ENCODE peak calls at places on chromosomes 13 and 19, in four cellular contexts. S is K562, R is HepG2, V is GM12878. O is an unnamed sample.
A peak's percentile ranks its signal among the peaks of the same experiment; 100 is the strongest.

GRCh38 chr19:46951236-46951986 is 68.2 kb upstream of the NPAS1 start:
- DNase-seq in S (no peak), R (peak; percentile 75), V (no peak), O (no peak)

GRCh38 chr13:28357247-28357825 is 137.6 kb downstream of the FLT1 start:
- DNase-seq in S (no peak), R (no peak), V (no peak), O (no peak)

GRCh38 chr19:46813570-46814358 is 25.4 kb upstream of the SLC1A5 start:
- DNase-seq in S (no peak), R (peak; percentile 56), V (no peak), O (no peak)

GRCh38 chr13:73090116-73090811 is 31.5 kb downstream of the KLF5 start:
- DNase-seq in S (peak; percentile 45), R (peak; percentile 95), V (no peak), O (peak; percentile 53)

GRCh38 chr19:31317098-31317497 is 32.1 kb downstream of the TSHZ3 start:
- DNase-seq in S (no peak), R (no peak), V (no peak), O (no peak)

GRCh38 chr13:44267966-44268365 is 105.7 kb upstream of the SERP2 start:
- DNase-seq in S (no peak), R (no peak), V (no peak), O (no peak)

GRCh38 chr13:36630181-36630806 is 43.5 kb upstream of the SERTM1 start:
- DNase-seq in S (no peak), R (no peak), V (no peak), O (no peak)

GRCh38 chr19:13484141-13484540 is 22.1 kb downstream of the CACNA1A start:
- DNase-seq in S (no peak), R (no peak), V (no peak), O (no peak)

GRCh38 chr13:98220188-98220765 is 43.2 kb upstream of the RNF113B start:
- DNase-seq in S (no peak), R (no peak), V (no peak), O (no peak)

GRCh38 chr19:13195678-13196077 is 45.5 kb downstream of the IER2 start:
- DNase-seq in S (peak; percentile 72), R (peak; percentile 80), V (no peak), O (peak; percentile 49)

GRCh38 chr13:79775830-79776229 is 294.9 kb downstream of the NDFIP2 start:
- DNase-seq in S (peak; percentile 2), R (peak; percentile 38), V (no peak), O (peak; percentile 68)

GRCh38 chr13:110582421-110582954 is 21.0 kb upstream of the RAB20 start:
- DNase-seq in S (no peak), R (no peak), V (no peak), O (no peak)

GRCh38 chr19:56091066-56091490 is 30.0 kb downstream of the ZNF787 start:
- DNase-seq in S (no peak), R (no peak), V (no peak), O (no peak)

GRCh38 chr19:6012416-6013170 is 34.7 kb upstream of the RANBP3 start:
- DNase-seq in S (no peak), R (no peak), V (no peak), O (no peak)

GRCh38 chr13:47038196-47038595 is 141.3 kb upstream of the HTR2A start:
- DNase-seq in S (no peak), R (no peak), V (no peak), O (no peak)

GRCh38 chr13:73914119-73914518 is 220.1 kb downstream of the KLF12 start:
- DNase-seq in S (no peak), R (no peak), V (no peak), O (no peak)

GRCh38 chr19:34475026-34475974 is 6.3 kb upstream of the WTIP start:
- DNase-seq in S (peak; percentile 24), R (no peak), V (no peak), O (no peak)

GRCh38 chr13:79457948-79458347 is 23.0 kb upstream of the NDFIP2 start:
- DNase-seq in S (peak; percentile 67), R (no peak), V (no peak), O (peak; percentile 45)

GRCh38 chr19:14023404-14024235 is 4.3 kb upstream of the RLN3 start:
- DNase-seq in S (peak; percentile 87), R (peak; percentile 85), V (no peak), O (peak; percentile 62)

GRCh38 chr13:101868585-101869469 is 416.4 kb downstream of the ITGBL1 start:
- DNase-seq in S (no peak), R (no peak), V (no peak), O (no peak)

GRCh38 chr13:112748947-112749346 is 59.1 kb downstream of the ATP11A start:
- DNase-seq in S (no peak), R (no peak), V (no peak), O (no peak)

GRCh38 chr19:18859676-18860301 is 28.0 kb downstream of the UPF1 start:
- DNase-seq in S (no peak), R (no peak), V (no peak), O (no peak)

GRCh38 chr13:97339989-97340361 is 94.0 kb upstream of the RAP2A start:
- DNase-seq in S (no peak), R (no peak), V (no peak), O (no peak)

GRCh38 chr13:49238621-49239020 is 9.1 kb upstream of the CDADC1 start:
- DNase-seq in S (no peak), R (no peak), V (no peak), O (no peak)

GRCh38 chr19:21586341-21587116 is 81.1 kb downstream of the ZNF429 start:
- DNase-seq in S (no peak), R (no peak), V (no peak), O (no peak)
- TF ChIP-seq FOXK2 in S (no peak), R (no peak), V (no peak), O (no peak)

GRCh38 chr13:20716951-20717350 is 13.5 kb downstream of the IL17D start:
- DNase-seq in S (no peak), R (no peak), V (no peak), O (no peak)
- TF ChIP-seq FOXK2 in S (no peak), R (no peak), V (no peak), O (no peak)

GRCh38 chr19:49427855-49428546 is 2.8 kb downstream of the GFY start:
- DNase-seq in S (peak; percentile 73), R (no peak), V (no peak), O (no peak)
- TF ChIP-seq FOXK2 in S (no peak), R (no peak), V (no peak), O (no peak)

GRCh38 chr13:105465745-105466144 is 1069.7 kb downstream of the EFNB2 start:
- DNase-seq in S (no peak), R (no peak), V (no peak), O (no peak)
- TF ChIP-seq FOXK2 in S (no peak), R (no peak), V (no peak), O (no peak)

GRCh38 chr13:102872131-102872530 is 26.3 kb downstream of the ERCC5 start:
- DNase-seq in S (no peak), R (no peak), V (no peak), O (no peak)

GRCh38 chr13:102869948-102870676 is 24.3 kb downstream of the ERCC5 start:
- DNase-seq in S (no peak), R (no peak), V (no peak), O (no peak)

GRCh38 chr13:102872531-102872930 is 26.7 kb downstream of the ERCC5 start:
- DNase-seq in S (no peak), R (no peak), V (no peak), O (no peak)

GRCh38 chr13:102868366-102868936 is 22.6 kb downstream of the ERCC5 start:
- DNase-seq in S (no peak), R (no peak), V (no peak), O (no peak)

GRCh38 chr13:102870677-102871415 is 25.0 kb downstream of the ERCC5 start:
- DNase-seq in S (peak; percentile 58), R (peak; percentile 39), V (no peak), O (peak; percentile 52)
- TF ChIP-seq FOXK2 in S (no peak), R (no peak), V (no peak), O (no peak)

GRCh38 chr13:107365466-107366215 is 797.7 kb upstream of the ARGLU1 start:
- DNase-seq in S (no peak), R (no peak), V (no peak), O (no peak)

GRCh38 chr13:107373551-107373950 is 805.6 kb upstream of the ARGLU1 start:
- DNase-seq in S (no peak), R (no peak), V (no peak), O (peak; percentile 4)

GRCh38 chr13:107367258-107367657 is 799.3 kb upstream of the ARGLU1 start:
- DNase-seq in S (no peak), R (no peak), V (no peak), O (no peak)

GRCh38 chr13:107374038-107374437 is 806.1 kb upstream of the ARGLU1 start:
- DNase-seq in S (no peak), R (no peak), V (no peak), O (no peak)

DNA sequence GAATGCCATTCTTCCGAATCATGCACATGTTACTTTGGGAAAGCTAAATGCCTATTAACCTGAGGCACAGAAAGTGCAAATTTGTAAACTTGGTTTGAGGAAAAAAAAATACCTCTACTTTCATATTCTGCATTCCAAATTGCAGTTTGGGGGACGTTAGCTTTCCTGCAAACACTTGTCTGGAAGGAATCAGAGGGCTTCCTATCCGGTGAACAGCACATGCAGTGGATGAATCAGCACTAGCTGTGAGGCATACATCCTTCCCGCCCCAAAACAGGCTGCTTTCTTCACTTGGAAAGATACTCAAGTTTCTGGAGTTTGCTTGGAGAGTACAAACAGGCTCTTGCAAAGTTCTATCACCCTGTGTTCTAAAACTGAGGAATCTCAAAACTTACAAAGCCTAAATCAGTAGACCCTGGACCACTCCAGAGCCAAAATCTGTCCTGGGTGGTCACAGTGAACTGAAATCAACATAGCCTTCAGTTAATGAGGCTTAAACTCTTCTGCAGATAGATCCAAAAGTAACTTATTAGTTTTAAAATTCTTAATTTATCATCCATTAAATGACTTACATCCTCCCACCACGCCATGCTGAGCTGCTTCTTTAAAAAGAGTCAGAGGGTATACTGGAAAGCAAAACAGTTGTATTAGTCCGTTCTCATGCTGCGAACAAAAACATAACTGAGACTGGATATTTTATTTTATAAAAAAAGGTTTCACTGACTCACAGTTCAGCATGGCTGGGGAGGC is 802.3 kb upstream of the ARGLU1 start:
- DNase-seq in S (no peak), R (no peak), V (no peak), O (no peak)
- TF ChIP-seq FOXK2 in S (no peak), R (no peak), V (no peak), O (no peak)

GRCh38 chr13:51819544-51819943 is 15.6 kb upstream of the DHRS12 start:
- DNase-seq in S (no peak), R (no peak), V (no peak), O (no peak)

GRCh38 chr13:51817717-51818116 is 13.8 kb upstream of the DHRS12 start:
- DNase-seq in S (no peak), R (no peak), V (no peak), O (no peak)

GRCh38 chr13:51816604-51817254 is 12.8 kb upstream of the DHRS12 start:
- DNase-seq in S (peak; percentile 28), R (no peak), V (no peak), O (no peak)

GRCh38 chr13:51818276-51818675 is 14.3 kb upstream of the DHRS12 start:
- DNase-seq in S (no peak), R (no peak), V (no peak), O (no peak)

GRCh38 chr13:51818771-51819511 is 15.0 kb upstream of the DHRS12 start:
- DNase-seq in S (no peak), R (no peak), V (no peak), O (no peak)
- TF ChIP-seq FOXK2 in S (no peak), R (no peak), V (no peak), O (no peak)

O was measured in HEK293T.